ENCODE peak calls at places on chromosomes 3 and 15, in nine cellular contexts. X is HFF-Myc; B is dorsolateral prefrontal cortex; A is stimulated activated CD4-positive, alpha-beta T cell treated with anti-CD3 and anti-CD28 coated beads, Interleukin-12 subunit alpha, Interleukin-12 subunit beta, amount 100 ng/mL, for 24 hours; T is HS-27A; Y is CD8-positive, alpha-beta memory T cell; E is brain microvascular endothelial cell; J is caudate nucleus; P is ureter. W is an unnamed sample.

GRCh38 chr3:32340039-32340438 is 51.6 kb upstream of the CMTM7 start:
- DNase-seq in X (peak; percentile 12), B (no peak), A (no peak), T (peak; percentile 8), Y (no peak), E (peak; percentile 43), J (no peak), P (no peak), W (peak; percentile 37)

GRCh38 chr3:112642912-112643506 is 2.1 kb upstream of the CCDC80 start:
- DNase-seq in X (peak; percentile 83), B (peak; percentile 83), A (peak; percentile 78), T (peak; percentile 86), Y (peak; percentile 65), E (peak; percentile 93), J (peak; percentile 61), P (peak; percentile 88), W (peak; percentile 86)

GRCh38 chr15:89096664-89097063 is 8.4 kb downstream of the ABHD2 start:
- DNase-seq in X (no peak), B (no peak), A (no peak), T (no peak), Y (no peak), E (no peak), J (no peak), P (no peak), W (no peak)

GRCh38 chr3:34683851-34684250 is 885.4 kb downstream of the PDCD6IP start:
- DNase-seq in X (no peak), B (no peak), A (peak; percentile 16), T (peak; percentile 23), Y (no peak), E (peak; percentile 50), J (no peak), P (peak; percentile 52), W (peak; percentile 16)

GRCh38 chr3:64551697-64552096 is 136.1 kb downstream of the ADAMTS9 start:
- DNase-seq in X (no peak), B (no peak), A (no peak), T (no peak), Y (no peak), E (no peak), J (no peak), P (no peak), W (no peak)

GRCh38 chr3:168034152-168034928 is 61.4 kb downstream of the GOLIM4 start:
- DNase-seq in X (peak; percentile 20), B (no peak), A (no peak), T (no peak), Y (no peak), E (peak; percentile 67), J (no peak), P (no peak), W (peak; percentile 33)

GRCh38 chr3:186929186-186929585 is 1.1 kb upstream of the ST6GAL1 start:
- DNase-seq in X (no peak), B (no peak), A (no peak), T (no peak), Y (no peak), E (no peak), J (no peak), P (no peak), W (no peak)

GRCh38 chr3:36600413-36600812 is 163.9 kb downstream of the DCLK3 start:
- DNase-seq in X (no peak), B (no peak), A (no peak), T (no peak), Y (no peak), E (no peak), J (no peak), P (no peak), W (no peak)

GRCh38 chr3:168141405-168141993 is 45.8 kb upstream of the GOLIM4 start:
- DNase-seq in X (no peak), B (no peak), A (no peak), T (no peak), Y (no peak), E (no peak), J (no peak), P (no peak), W (no peak)

GRCh38 chr3:58575986-58576652 is 1.1 kb downstream of the FAM107A start:
- DNase-seq in X (no peak), B (no peak), A (no peak), T (no peak), Y (no peak), E (no peak), J (no peak), P (no peak), W (no peak)

GRCh38 chr3:54891540-54891897 is 36.3 kb downstream of the LRTM1 start:
- DNase-seq in X (peak; percentile 98), B (peak; percentile 82), A (no peak), T (peak; percentile 82), Y (no peak), E (peak; percentile 83), J (peak; percentile 20), P (peak; percentile 93), W (peak; percentile 98)

GRCh38 chr3:188198760-188199327 is 44.9 kb downstream of the LPP start:
- DNase-seq in X (no peak), B (no peak), A (no peak), T (no peak), Y (no peak), E (no peak), J (no peak), P (no peak), W (no peak)

GRCh38 chr15:62291262-62291661 is 126.2 kb upstream of the C2CD4B start:
- DNase-seq in X (no peak), B (no peak), A (no peak), T (no peak), Y (no peak), E (no peak), J (no peak), P (no peak), W (no peak)

GRCh38 chr3:79653242-79653830 is 114.5 kb downstream of the ROBO1 start:
- DNase-seq in X (no peak), B (no peak), A (no peak), T (no peak), Y (no peak), E (no peak), J (no peak), P (no peak), W (no peak)

GRCh38 chr3:50658831-50659230 is 15.9 kb upstream of the DOCK3 start:
- DNase-seq in X (no peak), B (peak; percentile 12), A (no peak), T (no peak), Y (no peak), E (no peak), J (no peak), P (no peak), W (no peak)

GRCh38 chr3:15602146-15602536 is 596 bp downstream of the BTD start:
- DNase-seq in X (no peak), B (no peak), A (no peak), T (no peak), Y (no peak), E (no peak), J (no peak), P (no peak), W (no peak)

GRCh38 chr3:168251371-168251770 is 155.6 kb upstream of the GOLIM4 start:
- DNase-seq in X (no peak), B (no peak), A (no peak), T (no peak), Y (no peak), E (no peak), J (no peak), P (no peak), W (no peak)

GRCh38 chr15:29242466-29243242 is 27.0 kb downstream of the NSMCE3 start:
- DNase-seq in X (no peak), B (no peak), A (no peak), T (no peak), Y (no peak), E (peak; percentile 19), J (no peak), P (no peak), W (no peak)

GRCh38 chr3:178850452-178851166 is 221.0 kb downstream of the ZMAT3 start:
- DNase-seq in X (no peak), B (no peak), A (no peak), T (no peak), Y (no peak), E (no peak), J (no peak), P (no peak), W (no peak)

GRCh38 chr3:8736436-8736835 is 2.8 kb downstream of the CAV3 start:
- DNase-seq in X (no peak), B (no peak), A (no peak), T (no peak), Y (no peak), E (no peak), J (no peak), P (no peak), W (no peak)

GRCh38 chr3:40387001-40387894 is at the start of gene ENTPD3:
- DNase-seq in X (no peak), B (peak; percentile 54), A (peak; percentile 19), T (no peak), Y (peak; percentile 6), E (no peak), J (no peak), P (no peak), W (no peak)

GRCh38 chr3:16568532-16568931 is 36.7 kb downstream of the DAZL start:
- DNase-seq in X (no peak), B (no peak), A (no peak), T (no peak), Y (no peak), E (no peak), J (no peak), P (no peak), W (no peak)

GRCh38 chr3:99974989-99975388 is 139.3 kb downstream of the FILIP1L start:
- DNase-seq in X (no peak), B (no peak), A (no peak), T (no peak), Y (no peak), E (no peak), J (no peak), P (no peak), W (no peak)

GRCh38 chr3:133466531-133467386 is 66.9 kb downstream of the BFSP2 start:
- DNase-seq in X (no peak), B (no peak), A (no peak), T (no peak), Y (no peak), E (no peak), J (no peak), P (no peak), W (no peak)

GRCh38 chr15:37135225-37135624 is 34.9 kb upstream of the MEIS2 start:
- DNase-seq in X (peak; percentile 12), B (no peak), A (no peak), T (no peak), Y (no peak), E (no peak), J (no peak), P (no peak), W (no peak)

GRCh38 chr3:192801985-192802384 is 74.6 kb upstream of the FGF12 start:
- DNase-seq in X (no peak), B (no peak), A (no peak), T (no peak), Y (no peak), E (no peak), J (no peak), P (no peak), W (no peak)

W was measured in astrocyte of the cerebellum.